ENCODE peak calls at places on chromosomes 16 and 17, in nine cellular contexts. P is suprapubic skin, U is transverse colon, C is H1, M is sigmoid colon, R is K562, V is upper lobe of left lung, Y is HepG2, W is SK-N-SH. G is an unnamed sample.
A peak's percentile ranks its signal among the peaks of the same experiment; 100 is the strongest.

GRCh38 chr16:85829751-85830445 is 30.4 kb downstream of the COX4I1 start:
- DNase-seq in U (peak; percentile 43), V (peak; percentile 75), M (no peak), R (no peak), Y (no peak), W (no peak), P (no peak), C (no peak), G (no peak)

GRCh38 chr17:2906907-2907306 is 110.7 kb downstream of the RAP1GAP2 start:
- DNase-seq in U (no peak), R (no peak), Y (no peak), P (no peak), V (no peak), C (no peak), M (no peak), W (no peak), G (no peak)

GRCh38 chr16:87457724-87458423 is 35.0 kb downstream of the ZCCHC14 start:
- DNase-seq in V (peak; percentile 11), R (no peak), Y (no peak), P (no peak), M (no peak), W (peak; percentile 58), U (no peak), C (peak; percentile 39), G (peak; percentile 38)

GRCh38 chr17:58277107-58277506 is 3.6 kb downstream of the MPO start:
- DNase-seq in U (no peak), W (no peak), R (peak; percentile 69), V (no peak), Y (no peak), P (no peak), M (no peak), C (no peak), G (no peak)

GRCh38 chr17:29210879-29211278 is 30.7 kb upstream of the MYO18A start:
- DNase-seq in M (no peak), R (no peak), P (no peak), C (no peak), U (no peak), Y (no peak), V (no peak), W (no peak), G (no peak)

GRCh38 chr17:47253541-47254402 is at the start of gene ITGB3:
- DNase-seq in C (no peak), W (peak; percentile 96), V (peak; percentile 96), P (peak; percentile 85), R (peak; percentile 90), M (peak; percentile 90), U (peak; percentile 79), Y (peak; percentile 37), G (no peak)

GRCh38 chr17:30796016-30796415 is 28.5 kb downstream of the CRLF3 start:
- DNase-seq in R (no peak), M (no peak), U (no peak), Y (no peak), C (no peak), P (no peak), V (no peak), W (no peak), G (no peak)

GRCh38 chr17:58411408-58411894 is 5.9 kb downstream of the RNF43 start:
- DNase-seq in Y (no peak), C (no peak), U (no peak), M (no peak), R (no peak), V (no peak), W (no peak), P (no peak), G (no peak)

GRCh38 chr17:66989076-66989475 is 24.6 kb downstream of the CACNG4 start:
- DNase-seq in P (no peak), Y (no peak), C (no peak), V (no peak), R (no peak), M (no peak), W (no peak), U (no peak), G (no peak)

GRCh38 chr17:45009676-45010467 is 41.6 kb downstream of the DCAKD start:
- DNase-seq in C (no peak), Y (no peak), W (no peak), U (no peak), P (no peak), V (no peak), R (no peak), M (no peak), G (no peak)

GRCh38 chr16:2088759-2089358 is 41.1 kb downstream of the TSC2 start:
- DNase-seq in Y (no peak), R (no peak), M (no peak), P (no peak), U (no peak), V (peak; percentile 75), W (no peak), C (no peak), G (no peak)

GRCh38 chr16:57341441-57342303 is 16.9 kb upstream of the CCL22 start:
- DNase-seq in W (peak; percentile 57), Y (no peak), U (peak; percentile 73), P (no peak), V (no peak), M (no peak), C (no peak), R (no peak), G (no peak)

GRCh38 chr16:18800674-18801196 is 614 bp downstream of the ARL6IP1 start:
- DNase-seq in W (no peak), Y (no peak), R (peak; percentile 29), V (no peak), P (no peak), C (no peak), M (no peak), U (peak; percentile 17), G (no peak)

GRCh38 chr17:59619313-59620063 is at the start of gene CLTC:
- DNase-seq in R (peak; percentile 96), V (peak; percentile 96), W (peak; percentile 94), P (peak; percentile 96), C (peak; percentile 76), M (peak; percentile 97), U (peak; percentile 94), Y (peak; percentile 97), G (peak; percentile 92)
- TF ChIP-seq POLR2AphosphoS5 in R (peak; percentile 64), V (peak; percentile 91), W (peak; percentile 96), P (peak; percentile 97), C (peak; percentile 97), M (peak; percentile 96), U (peak; percentile 95), Y (peak; percentile 97), G (peak; percentile 98)

GRCh38 chr16:78902291-78902690 is 698.2 kb downstream of the MAF start:
- DNase-seq in M (no peak), U (no peak), V (peak; percentile 53), C (no peak), P (no peak), R (no peak), Y (no peak), W (no peak), G (no peak)

GRCh38 chr16:78906135-78906534 is 694.4 kb downstream of the MAF start:
- DNase-seq in C (peak; percentile 21), V (no peak), M (no peak), U (no peak), P (no peak), R (no peak), Y (no peak), W (no peak), G (no peak)

GRCh38 chr16:78900039-78900811 is 700.3 kb downstream of the MAF start:
- DNase-seq in M (no peak), C (no peak), P (no peak), V (no peak), U (no peak), W (no peak), R (no peak), Y (no peak), G (no peak)

GRCh38 chr16:78897299-78897698 is 703.2 kb downstream of the MAF start:
- DNase-seq in C (no peak), Y (no peak), P (no peak), V (no peak), U (no peak), M (no peak), W (no peak), R (no peak), G (no peak)

GRCh38 chr16:78903237-78903636 is 697.3 kb downstream of the MAF start:
- DNase-seq in U (no peak), W (no peak), M (no peak), V (no peak), Y (no peak), C (no peak), P (no peak), R (no peak), G (no peak)
- TF ChIP-seq EP300 in U (no peak), W (no peak), M (no peak), V (no peak), Y (no peak), C (no peak), P (no peak), R (no peak), G (no peak)

DNA sequence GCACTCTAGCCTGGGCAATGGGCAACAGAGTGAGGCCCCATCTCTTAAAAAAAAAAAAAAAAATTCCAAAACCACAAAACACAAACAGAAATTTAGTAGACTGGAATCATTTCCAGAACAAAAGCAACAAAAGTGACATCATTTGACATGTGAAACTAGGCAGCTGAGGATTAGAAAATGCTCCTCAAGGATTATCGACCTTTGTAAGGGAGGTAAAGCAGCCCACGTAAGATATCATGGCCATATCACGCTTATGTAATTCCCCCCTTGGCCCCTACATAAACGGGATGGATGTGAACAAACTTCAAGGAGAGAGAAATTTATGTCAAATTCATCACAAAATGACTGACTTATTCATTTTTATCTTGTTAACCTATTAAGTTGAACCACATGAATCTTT is 83.3 kb downstream of the WDR59 start:
- DNase-seq in W (no peak), P (no peak), C (no peak), R (no peak), M (no peak), U (no peak), V (no peak), Y (no peak), G (no peak)
- TF ChIP-seq POLR2AphosphoS5 in W (no peak), P (no peak), C (no peak), R (no peak), M (no peak), U (no peak), V (no peak), Y (no peak), G (no peak)

DNA sequence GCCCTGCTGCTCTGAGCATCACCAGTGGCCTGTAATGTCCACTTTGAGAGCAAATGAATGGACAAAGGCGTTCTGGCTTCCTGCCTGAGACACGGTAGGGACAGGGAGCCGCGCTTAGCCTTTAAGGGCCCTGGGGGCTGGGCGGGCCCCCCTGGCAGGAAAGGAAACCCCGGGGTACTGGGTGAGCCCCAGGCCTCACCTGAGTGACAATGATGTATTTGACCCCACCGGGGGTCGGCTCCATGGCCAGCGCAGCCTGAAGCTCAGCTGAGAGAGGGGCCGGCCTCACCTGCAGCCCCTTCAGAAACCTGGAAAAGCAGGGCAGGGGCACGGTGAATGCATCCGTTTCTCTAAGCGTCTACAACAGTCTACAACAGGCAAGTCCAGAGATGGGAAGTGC is 2.2 kb upstream of the CYBA start:
- DNase-seq in U (no peak), R (no peak), P (no peak), W (no peak), M (no peak), Y (no peak), C (no peak), V (peak; percentile 71), G (no peak)
- TF ChIP-seq EP300 in U (no peak), R (no peak), P (no peak), W (no peak), M (no peak), Y (no peak), C (no peak), V (no peak), G (no peak)